ENCODE peak calls at places on chromosomes 3 and 15, in eight cellular contexts. One of them, this sample, is unnamed. For H3K4me1, the result is how much of the 10 kb centered on the place peaks cover.

GRCh38 chr3:140731440-140732119 is 53.7 kb downstream of the TRIM42 start:
- DNase-seq in CD8-positive, alpha-beta memory T cell: no peak
- DNase-seq in left ventricle myocardium inferior: no peak
- DNase-seq in upper lobe of right lung: no peak
- DNase-seq in neural progenitor cell: no peak
- DNase-seq in CD8-positive, alpha-beta T cell: no peak
- DNase-seq in tibial nerve: no peak
- DNase-seq in Panc1: no peak
- DNase-seq in this sample: no peak

GRCh38 chr3:177345049-177345972 is 148.0 kb upstream of the TBL1XR1 start:
- DNase-seq in CD8-positive, alpha-beta memory T cell: peak
- DNase-seq in upper lobe of right lung: peak
- DNase-seq in left ventricle myocardium inferior: peak
- DNase-seq in Panc1: peak
- DNase-seq in CD8-positive, alpha-beta T cell: peak
- DNase-seq in neural progenitor cell: no peak
- DNase-seq in tibial nerve: peak
- DNase-seq in this sample: peak

GRCh38 chr15:97200161-97200560 is 760.3 kb upstream of the ARRDC4 start:
- DNase-seq in CD8-positive, alpha-beta T cell: no peak
- DNase-seq in Panc1: no peak
- DNase-seq in tibial nerve: no peak
- DNase-seq in neural progenitor cell: no peak
- DNase-seq in upper lobe of right lung: no peak
- DNase-seq in CD8-positive, alpha-beta memory T cell: no peak
- DNase-seq in left ventricle myocardium inferior: no peak
- DNase-seq in this sample: no peak

GRCh38 chr15:99249270-99249817 is at the start of gene TTC23:
- DNase-seq in left ventricle myocardium inferior: no peak
- DNase-seq in neural progenitor cell: peak
- DNase-seq in Panc1: peak
- DNase-seq in CD8-positive, alpha-beta memory T cell: no peak
- DNase-seq in upper lobe of right lung: no peak
- DNase-seq in tibial nerve: peak
- DNase-seq in CD8-positive, alpha-beta T cell: no peak
- DNase-seq in this sample: no peak

GRCh38 chr3:100902572-100902971 is 90.6 kb downstream of the ABI3BP start:
- DNase-seq in neural progenitor cell: no peak
- DNase-seq in CD8-positive, alpha-beta T cell: no peak
- DNase-seq in Panc1: no peak
- DNase-seq in CD8-positive, alpha-beta memory T cell: no peak
- DNase-seq in left ventricle myocardium inferior: no peak
- DNase-seq in upper lobe of right lung: no peak
- DNase-seq in tibial nerve: no peak
- DNase-seq in this sample: no peak

GRCh38 chr3:117479095-117479494 is 769.5 kb downstream of the TUSC7 start:
- DNase-seq in left ventricle myocardium inferior: no peak
- DNase-seq in tibial nerve: no peak
- DNase-seq in Panc1: no peak
- DNase-seq in CD8-positive, alpha-beta memory T cell: no peak
- DNase-seq in upper lobe of right lung: no peak
- DNase-seq in neural progenitor cell: no peak
- DNase-seq in CD8-positive, alpha-beta T cell: no peak
- DNase-seq in this sample: no peak

GRCh38 chr15:95409924-95410323 is 920.6 kb upstream of the NR2F2 start:
- DNase-seq in neural progenitor cell: no peak
- DNase-seq in upper lobe of right lung: no peak
- DNase-seq in CD8-positive, alpha-beta memory T cell: no peak
- DNase-seq in left ventricle myocardium inferior: no peak
- DNase-seq in CD8-positive, alpha-beta T cell: no peak
- DNase-seq in tibial nerve: no peak
- DNase-seq in Panc1: no peak
- DNase-seq in this sample: no peak

GRCh38 chr15:50135123-50135541 is 16.1 kb upstream of the ATP8B4 start:
- DNase-seq in neural progenitor cell: no peak
- DNase-seq in tibial nerve: no peak
- DNase-seq in left ventricle myocardium inferior: no peak
- DNase-seq in CD8-positive, alpha-beta T cell: no peak
- DNase-seq in upper lobe of right lung: no peak
- DNase-seq in CD8-positive, alpha-beta memory T cell: no peak
- DNase-seq in Panc1: no peak
- DNase-seq in this sample: no peak

GRCh38 chr3:190266265-190266914 is 55.9 kb downstream of the CLDN1 start:
- DNase-seq in CD8-positive, alpha-beta T cell: no peak
- DNase-seq in Panc1: no peak
- DNase-seq in left ventricle myocardium inferior: no peak
- DNase-seq in CD8-positive, alpha-beta memory T cell: no peak
- DNase-seq in neural progenitor cell: no peak
- DNase-seq in tibial nerve: no peak
- DNase-seq in upper lobe of right lung: no peak
- DNase-seq in this sample: no peak

GRCh38 chr15:52714968-52715367 is 35.8 kb upstream of the ATOSA start:
- DNase-seq in neural progenitor cell: no peak
- DNase-seq in tibial nerve: no peak
- DNase-seq in CD8-positive, alpha-beta memory T cell: no peak
- DNase-seq in Panc1: no peak
- DNase-seq in upper lobe of right lung: peak
- DNase-seq in left ventricle myocardium inferior: no peak
- DNase-seq in CD8-positive, alpha-beta T cell: no peak
- DNase-seq in this sample: no peak

GRCh38 chr3:48038971-48039481 is 22.8 kb upstream of the MAP4 start:
- DNase-seq in CD8-positive, alpha-beta T cell: no peak
- DNase-seq in CD8-positive, alpha-beta memory T cell: no peak
- DNase-seq in tibial nerve: no peak
- DNase-seq in upper lobe of right lung: no peak
- DNase-seq in neural progenitor cell: no peak
- DNase-seq in Panc1: no peak
- DNase-seq in left ventricle myocardium inferior: no peak
- DNase-seq in this sample: no peak

GRCh38 chr3:53254810-53255359 is 937 bp downstream of the TKT start:
- DNase-seq in neural progenitor cell: peak
- DNase-seq in Panc1: no peak
- DNase-seq in upper lobe of right lung: peak
- DNase-seq in tibial nerve: peak
- DNase-seq in left ventricle myocardium inferior: peak
- DNase-seq in CD8-positive, alpha-beta memory T cell: peak
- DNase-seq in CD8-positive, alpha-beta T cell: peak
- DNase-seq in this sample: peak

GRCh38 chr15:89772933-89773583 is 3.1 kb upstream of the MESP2 start:
- DNase-seq in left ventricle myocardium inferior: no peak
- DNase-seq in neural progenitor cell: no peak
- DNase-seq in Panc1: no peak
- DNase-seq in CD8-positive, alpha-beta T cell: no peak
- DNase-seq in CD8-positive, alpha-beta memory T cell: no peak
- DNase-seq in upper lobe of right lung: no peak
- DNase-seq in tibial nerve: no peak
- DNase-seq in this sample: no peak

GRCh38 chr3:137572931-137573330 is 191.2 kb upstream of the SOX14 start:
- DNase-seq in neural progenitor cell: no peak
- DNase-seq in Panc1: no peak
- DNase-seq in CD8-positive, alpha-beta memory T cell: no peak
- DNase-seq in left ventricle myocardium inferior: no peak
- DNase-seq in CD8-positive, alpha-beta T cell: no peak
- DNase-seq in tibial nerve: no peak
- DNase-seq in upper lobe of right lung: no peak
- DNase-seq in this sample: no peak

GRCh38 chr3:72782521-72782920 is 65.7 kb downstream of the SHQ1 start:
- DNase-seq in upper lobe of right lung: no peak
- DNase-seq in CD8-positive, alpha-beta T cell: no peak
- DNase-seq in tibial nerve: no peak
- DNase-seq in neural progenitor cell: no peak
- DNase-seq in CD8-positive, alpha-beta memory T cell: no peak
- DNase-seq in Panc1: no peak
- DNase-seq in left ventricle myocardium inferior: no peak
- DNase-seq in this sample: no peak

GRCh38 chr15:99425666-99426301 is 140.0 kb upstream of the MEF2A start:
- DNase-seq in tibial nerve: no peak
- DNase-seq in left ventricle myocardium inferior: peak
- DNase-seq in CD8-positive, alpha-beta T cell: no peak
- DNase-seq in neural progenitor cell: no peak
- DNase-seq in CD8-positive, alpha-beta memory T cell: no peak
- DNase-seq in Panc1: no peak
- DNase-seq in upper lobe of right lung: peak
- DNase-seq in this sample: peak

GRCh38 chr3:58609990-58610389 is 32.8 kb upstream of the FAM107A start:
- DNase-seq in neural progenitor cell: no peak
- DNase-seq in upper lobe of right lung: no peak
- DNase-seq in tibial nerve: no peak
- DNase-seq in CD8-positive, alpha-beta T cell: no peak
- DNase-seq in left ventricle myocardium inferior: no peak
- DNase-seq in Panc1: no peak
- DNase-seq in CD8-positive, alpha-beta memory T cell: no peak
- DNase-seq in this sample: no peak

GRCh38 chr3:172918568-172919296 is 168.2 kb downstream of the ECT2 start:
- DNase-seq in CD8-positive, alpha-beta memory T cell: no peak
- DNase-seq in neural progenitor cell: no peak
- DNase-seq in CD8-positive, alpha-beta T cell: no peak
- DNase-seq in tibial nerve: no peak
- DNase-seq in Panc1: no peak
- DNase-seq in upper lobe of right lung: no peak
- DNase-seq in left ventricle myocardium inferior: no peak
- DNase-seq in this sample: no peak

GRCh38 chr3:47578691-47579632 is at the start of gene CSPG5:
- DNase-seq in CD8-positive, alpha-beta memory T cell: peak
- DNase-seq in left ventricle myocardium inferior: peak
- DNase-seq in neural progenitor cell: peak
- DNase-seq in tibial nerve: no peak
- DNase-seq in CD8-positive, alpha-beta T cell: no peak
- DNase-seq in upper lobe of right lung: peak
- DNase-seq in Panc1: no peak
- DNase-seq in this sample: peak

GRCh38 chr3:155236473-155236872 is 57.0 kb downstream of the STRIT1 start:
- DNase-seq in CD8-positive, alpha-beta memory T cell: no peak
- DNase-seq in neural progenitor cell: no peak
- DNase-seq in CD8-positive, alpha-beta T cell: no peak
- DNase-seq in Panc1: no peak
- DNase-seq in left ventricle myocardium inferior: no peak
- DNase-seq in upper lobe of right lung: no peak
- DNase-seq in tibial nerve: no peak
- DNase-seq in this sample: no peak

DNA sequence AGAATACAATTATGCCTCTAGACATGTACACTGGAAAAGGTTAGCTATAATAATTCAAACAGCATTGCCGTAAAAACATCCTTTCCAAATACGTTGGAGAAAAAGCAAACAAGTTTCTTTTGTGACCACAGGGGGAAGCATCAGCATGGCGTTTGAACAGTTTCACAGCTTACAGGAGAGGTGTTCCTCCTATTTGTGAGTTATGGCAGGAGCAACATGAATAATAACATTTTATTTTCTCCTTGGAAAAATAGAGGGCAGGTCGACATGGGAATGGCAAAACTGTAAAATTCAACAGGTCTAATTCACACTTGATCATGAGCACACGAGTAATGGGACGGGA is 39.7 kb upstream of the GADL1 start:
- DNase-seq in left ventricle myocardium inferior: no peak
- DNase-seq in CD8-positive, alpha-beta T cell: no peak
- DNase-seq in upper lobe of right lung: no peak
- DNase-seq in tibial nerve: no peak
- DNase-seq in CD8-positive, alpha-beta memory T cell: no peak
- DNase-seq in neural progenitor cell: peak
- DNase-seq in Panc1: peak
- DNase-seq in this sample: no peak
- H3K4me3 ChIP-seq in left ventricle myocardium inferior: no peak
- H3K4me3 ChIP-seq in CD8-positive, alpha-beta T cell: no peak
- H3K4me3 ChIP-seq in upper lobe of right lung: no peak
- H3K4me3 ChIP-seq in tibial nerve: peak
- H3K4me3 ChIP-seq in CD8-positive, alpha-beta memory T cell: no peak
- H3K4me3 ChIP-seq in neural progenitor cell: no peak
- H3K4me3 ChIP-seq in Panc1: no peak
- H3K4me3 ChIP-seq in this sample: peak

DNA sequence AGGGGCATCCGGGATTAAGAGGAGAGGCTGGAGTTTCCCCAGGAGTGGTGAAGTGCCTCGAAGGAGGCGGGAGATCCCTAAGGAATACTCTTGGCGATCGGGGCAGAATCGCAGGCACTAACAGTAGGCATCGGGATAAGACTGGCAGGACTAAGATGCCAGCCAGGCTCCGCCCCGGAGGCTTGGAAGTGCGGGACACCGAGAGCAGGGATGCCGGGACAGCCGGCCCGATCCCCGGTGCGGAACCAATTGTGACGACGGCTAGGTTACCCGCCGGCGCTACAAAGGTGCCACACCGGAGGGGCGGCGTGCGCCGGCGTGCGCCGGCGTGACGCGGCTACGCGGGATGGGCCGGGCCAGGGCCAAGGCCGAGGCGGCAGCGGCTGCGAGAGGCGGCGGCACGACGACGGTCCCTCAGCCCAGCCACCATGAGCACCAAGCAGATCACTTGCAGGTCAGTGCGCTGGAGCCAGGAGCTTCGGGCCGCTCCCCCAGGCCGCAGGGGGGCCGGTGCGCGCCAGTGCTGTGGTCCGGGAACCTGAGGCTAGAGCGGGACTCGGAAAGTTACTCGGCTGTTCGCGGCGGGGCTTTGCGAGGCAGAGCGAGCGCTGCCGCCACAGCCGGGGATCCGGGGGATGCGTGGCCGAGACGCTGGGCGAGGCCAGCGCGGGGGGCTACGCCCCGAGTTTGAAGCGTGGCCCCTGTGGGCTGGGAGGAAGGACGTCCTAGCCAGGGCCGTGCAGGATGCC is at the start of gene MKRN2:
- DNase-seq in neural progenitor cell: peak
- DNase-seq in Panc1: peak
- DNase-seq in tibial nerve: peak
- DNase-seq in left ventricle myocardium inferior: peak
- DNase-seq in CD8-positive, alpha-beta T cell: peak
- DNase-seq in CD8-positive, alpha-beta memory T cell: peak
- DNase-seq in upper lobe of right lung: peak
- DNase-seq in this sample: peak
- H3K4me1 ChIP-seq in neural progenitor cell: under half
- H3K4me1 ChIP-seq in Panc1: under half
- H3K4me1 ChIP-seq in tibial nerve: half or more
- H3K4me1 ChIP-seq in left ventricle myocardium inferior: half or more
- H3K4me1 ChIP-seq in CD8-positive, alpha-beta T cell: under half
- H3K4me1 ChIP-seq in CD8-positive, alpha-beta memory T cell: under half
- H3K4me1 ChIP-seq in upper lobe of right lung: under half
- H3K4me1 ChIP-seq in this sample: under half

GRCh38 chr3:187210555-187211327 is 13.5 kb downstream of the RTP1 start:
- DNase-seq in upper lobe of right lung: no peak
- DNase-seq in left ventricle myocardium inferior: no peak
- DNase-seq in neural progenitor cell: peak
- DNase-seq in tibial nerve: no peak
- DNase-seq in CD8-positive, alpha-beta memory T cell: no peak
- DNase-seq in Panc1: no peak
- DNase-seq in CD8-positive, alpha-beta T cell: no peak
- DNase-seq in this sample: no peak
- H3K27ac ChIP-seq in upper lobe of right lung: no peak
- H3K27ac ChIP-seq in left ventricle myocardium inferior: peak
- H3K27ac ChIP-seq in neural progenitor cell: no peak
- H3K27ac ChIP-seq in tibial nerve: no peak
- H3K27ac ChIP-seq in CD8-positive, alpha-beta memory T cell: no peak
- H3K27ac ChIP-seq in Panc1: no peak
- H3K27ac ChIP-seq in CD8-positive, alpha-beta T cell: no peak
- H3K27ac ChIP-seq in this sample: no peak

DNA sequence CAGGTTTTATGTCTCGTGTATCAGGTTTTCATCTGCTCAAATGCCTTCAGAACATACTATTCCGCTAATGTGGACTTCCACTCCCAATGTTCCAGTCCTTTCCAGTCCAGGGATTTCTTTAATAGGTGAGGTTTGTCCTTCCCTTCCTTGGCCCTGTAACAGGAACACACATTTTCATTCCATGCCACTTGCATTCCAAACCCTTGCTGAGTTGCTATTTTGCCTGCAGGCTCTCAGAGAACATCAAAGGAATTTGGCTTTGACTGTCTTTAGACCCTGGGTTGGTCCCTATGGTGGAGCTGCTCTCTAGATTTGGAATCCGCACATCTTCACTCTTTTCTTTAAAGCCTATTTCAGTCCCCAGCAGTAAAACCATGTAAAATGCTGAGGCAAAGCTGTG is 12.3 kb upstream of the ALCAM start:
- DNase-seq in neural progenitor cell: peak
- DNase-seq in upper lobe of right lung: no peak
- DNase-seq in Panc1: no peak
- DNase-seq in tibial nerve: no peak
- DNase-seq in CD8-positive, alpha-beta memory T cell: no peak
- DNase-seq in left ventricle myocardium inferior: no peak
- DNase-seq in CD8-positive, alpha-beta T cell: no peak
- DNase-seq in this sample: no peak
- H3K4me3 ChIP-seq in neural progenitor cell: peak
- H3K4me3 ChIP-seq in upper lobe of right lung: peak
- H3K4me3 ChIP-seq in Panc1: no peak
- H3K4me3 ChIP-seq in tibial nerve: peak
- H3K4me3 ChIP-seq in CD8-positive, alpha-beta memory T cell: no peak
- H3K4me3 ChIP-seq in left ventricle myocardium inferior: peak
- H3K4me3 ChIP-seq in CD8-positive, alpha-beta T cell: no peak
- H3K4me3 ChIP-seq in this sample: peak

This sample was measured in right cardiac atrium.